ENCODE peak calls at places on chromosomes 13 and 19, in seven cellular contexts. S, J, A, W, M, P and D are unnamed samples.

GRCh38 chr19:18939163-18939562 is 1.9 kb downstream of the HOMER3 start:
- DNase-seq in J (no peak), P (no peak), A (no peak), W (no peak), M (no peak), S (no peak), D (no peak)

GRCh38 chr19:17671906-17672305 is 16.2 kb downstream of the UNC13A start:
- DNase-seq in A (no peak), W (peak), J (no peak), P (no peak), M (peak), S (no peak), D (no peak)

GRCh38 chr19:51024924-51025323 is 1.5 kb downstream of the KLK11 start:
- DNase-seq in P (no peak), M (no peak), W (no peak), S (no peak), A (no peak), J (no peak), D (no peak)

GRCh38 chr13:34025746-34026145 is 207.8 kb downstream of the RFC3 start:
- DNase-seq in P (no peak), S (no peak), A (no peak), J (no peak), W (peak), M (no peak), D (no peak)

GRCh38 chr19:51370230-51370629 is 1.4 kb upstream of the CLDND2 start:
- DNase-seq in W (no peak), J (no peak), A (no peak), M (no peak), P (no peak), S (no peak), D (no peak)

GRCh38 chr19:35966771-35967170 is 28.2 kb upstream of the SDHAF1 start:
- DNase-seq in A (no peak), J (no peak), W (no peak), S (no peak), M (no peak), P (no peak), D (no peak)

GRCh38 chr19:58277197-58277596 is 1.6 kb upstream of the ZNF8 start:
- DNase-seq in P (no peak), M (no peak), A (no peak), W (no peak), S (no peak), J (no peak), D (no peak)

GRCh38 chr13:50650478-50650877 is 193.0 kb downstream of the DLEU7 start:
- DNase-seq in S (no peak), M (no peak), P (no peak), A (no peak), W (no peak), J (no peak), D (no peak)

GRCh38 chr13:44312898-44313551 is 60.6 kb upstream of the SERP2 start:
- DNase-seq in J (no peak), A (no peak), P (no peak), W (peak), M (no peak), S (no peak), D (no peak)

GRCh38 chr19:854549-854948 is 2.4 kb downstream of the ELANE start:
- DNase-seq in S (no peak), J (no peak), A (no peak), M (no peak), P (no peak), W (no peak), D (no peak)

GRCh38 chr13:48412100-48412556 is 785 bp downstream of the LPAR6 start:
- DNase-seq in M (no peak), A (no peak), W (no peak), P (no peak), S (no peak), J (no peak), D (no peak)

GRCh38 chr13:108629988-108630387 is 577 bp downstream of the MYO16 start:
- DNase-seq in A (no peak), M (no peak), W (no peak), P (no peak), S (no peak), J (no peak), D (no peak)

GRCh38 chr19:40674291-40674690 is 16.2 kb downstream of the NUMBL start:
- DNase-seq in S (no peak), A (no peak), P (no peak), W (no peak), J (no peak), M (no peak), D (no peak)

GRCh38 chr19:49472936-49473335 is 1.1 kb upstream of the FLT3LG start:
- DNase-seq in M (no peak), P (no peak), A (no peak), S (no peak), J (no peak), W (no peak), D (no peak)